ENCODE peak calls at places on chromosomes 7 and 10, in five cellular contexts. J is SK-N-SH, M is astrocyte, W is HCT116, C is fibroblast of lung. U is an unnamed sample.
A peak's percentile ranks its signal among the peaks of the same experiment; 100 is the strongest.

GRCh38 chr7:47378728-47379395 is 203.0 kb downstream of the TNS3 start:
- DNase-seq in J (no peak), M (no peak), C (no peak), W (no peak), U (no peak)

GRCh38 chr10:129332476-129332875 is 134.6 kb upstream of the MGMT start:
- DNase-seq in J (peak; percentile 56), C (no peak), W (peak; percentile 6), M (no peak), U (no peak)

GRCh38 chr10:106557951-106558733 is 606.4 kb downstream of the SORCS1 start:
- DNase-seq in M (peak; percentile 61), J (no peak), C (peak; percentile 67), W (no peak), U (no peak)

GRCh38 chr10:42755028-42755451 is 27.6 kb upstream of the BMS1 start:
- DNase-seq in J (peak; percentile 65), C (no peak), M (no peak), W (no peak), U (no peak)

GRCh38 chr7:99505324-99505662 is 831 bp downstream of the ZKSCAN5 start:
- DNase-seq in J (no peak), W (no peak), C (no peak), M (no peak), U (no peak)

GRCh38 chr7:143172354-143172753 is 10.9 kb upstream of the TAS2R39 start:
- DNase-seq in M (no peak), W (no peak), C (no peak), J (no peak), U (no peak)

GRCh38 chr7:142939226-142939910 is at the start of gene LLCFC1:
- DNase-seq in W (peak; percentile 19), C (no peak), J (peak; percentile 33), M (no peak), U (no peak)

GRCh38 chr10:120221873-120222485 is 235.0 kb upstream of the PLPP4 start:
- DNase-seq in J (peak; percentile 46), C (peak; percentile 25), M (peak; percentile 10), W (peak; percentile 54), U (no peak)

GRCh38 chr10:46524471-46525176 is 31.8 kb downstream of the GPRIN2 start:
- DNase-seq in C (peak; percentile 76), J (peak; percentile 46), W (peak; percentile 21), M (peak; percentile 64), U (peak; percentile 62)

GRCh38 chr7:50556247-50556976 is 8.8 kb downstream of the DDC start:
- DNase-seq in W (no peak), C (no peak), M (no peak), J (no peak), U (no peak)

GRCh38 chr10:86815035-86815617 is 58.7 kb downstream of the BMPR1A start:
- DNase-seq in W (no peak), M (peak; percentile 56), J (no peak), C (peak; percentile 63), U (no peak)

GRCh38 chr10:88389456-88389855 is 193.7 kb downstream of the RNLS start:
- DNase-seq in W (no peak), M (no peak), J (no peak), C (peak; percentile 45), U (no peak)

DNA sequence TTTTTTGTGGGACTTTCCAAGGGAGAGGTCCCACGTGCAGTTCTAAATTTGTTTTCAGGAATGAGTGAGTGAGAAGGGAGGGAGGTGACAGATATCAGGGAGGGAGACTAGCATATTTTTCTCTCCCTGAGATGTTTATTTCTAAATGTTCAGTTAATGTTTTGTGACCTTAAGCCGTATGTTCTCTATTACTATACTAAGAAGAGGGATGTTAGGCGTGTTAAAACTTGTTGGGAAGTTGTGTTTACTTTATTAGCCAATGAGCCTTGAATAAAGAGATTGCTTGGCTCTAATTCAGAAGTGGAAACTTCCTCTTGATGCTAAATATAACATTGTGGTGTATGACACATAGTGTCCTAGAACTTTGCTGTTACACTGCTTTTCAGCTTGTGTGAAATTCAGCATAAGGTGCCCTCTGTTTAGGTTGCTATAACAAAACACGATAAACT is 37.3 kb downstream of the DNAH11 start:
- DNase-seq in M (peak; percentile 64), J (no peak), W (no peak), C (peak; percentile 68), U (no peak)
- H3K4me3 ChIP-seq in M (no peak overlapping the region), J (no peak overlapping the region), W (no peak overlapping the region), C (no peak overlapping the region), U (no peak overlapping the region)

GRCh38 chr7:36723951-36724664 is at the start of gene AOAH:
- DNase-seq in J (no peak), W (no peak), M (no peak), C (no peak), U (peak; percentile 66)
- H3K27ac ChIP-seq in J (no peak within 1 kb of the TSS), W (no peak within 1 kb of the TSS), M (no peak within 1 kb of the TSS), C (no peak within 1 kb of the TSS), U (no peak within 1 kb of the TSS)

GRCh38 chr10:21078410-21079329 is 181.6 kb upstream of the NEBL start:
- DNase-seq in W (peak; percentile 58), M (peak; percentile 23), J (peak; percentile 63), C (peak; percentile 50), U (peak; percentile 66)
- TF ChIP-seq CTCF in W (peak; percentile 64), M (peak; percentile 86), J (peak; percentile 87), C (peak; percentile 88), U (peak; percentile 60)

GRCh38 chr7:56092789-56093531 is at the start of gene PHKG1:
- DNase-seq in W (no peak), J (peak; percentile 74), C (peak; percentile 80), M (peak; percentile 72), U (no peak)
- H3K4me3 ChIP-seq in W (no peak within 1 kb of the TSS), J (no peak within 1 kb of the TSS), C (peak within 1 kb of the TSS; percentile 35), M (no peak within 1 kb of the TSS), U (peak within 1 kb of the TSS; percentile 37)

GRCh38 chr10:102629661-102630614 is 14.3 kb upstream of the TRIM8 start:
- DNase-seq in C (peak; percentile 95), J (no peak), M (peak; percentile 92), W (no peak), U (no peak)

GRCh38 chr10:102626026-102626686 is 18.1 kb upstream of the TRIM8 start:
- DNase-seq in C (no peak), M (no peak), W (no peak), J (no peak), U (no peak)

GRCh38 chr10:102628451-102628911 is 15.8 kb upstream of the TRIM8 start:
- DNase-seq in W (no peak), J (peak; percentile 89), M (no peak), C (peak; percentile 58), U (no peak)

GRCh38 chr10:102627141-102627445 is 17.2 kb upstream of the TRIM8 start:
- DNase-seq in C (no peak), W (no peak), M (no peak), J (no peak), U (no peak)

DNA sequence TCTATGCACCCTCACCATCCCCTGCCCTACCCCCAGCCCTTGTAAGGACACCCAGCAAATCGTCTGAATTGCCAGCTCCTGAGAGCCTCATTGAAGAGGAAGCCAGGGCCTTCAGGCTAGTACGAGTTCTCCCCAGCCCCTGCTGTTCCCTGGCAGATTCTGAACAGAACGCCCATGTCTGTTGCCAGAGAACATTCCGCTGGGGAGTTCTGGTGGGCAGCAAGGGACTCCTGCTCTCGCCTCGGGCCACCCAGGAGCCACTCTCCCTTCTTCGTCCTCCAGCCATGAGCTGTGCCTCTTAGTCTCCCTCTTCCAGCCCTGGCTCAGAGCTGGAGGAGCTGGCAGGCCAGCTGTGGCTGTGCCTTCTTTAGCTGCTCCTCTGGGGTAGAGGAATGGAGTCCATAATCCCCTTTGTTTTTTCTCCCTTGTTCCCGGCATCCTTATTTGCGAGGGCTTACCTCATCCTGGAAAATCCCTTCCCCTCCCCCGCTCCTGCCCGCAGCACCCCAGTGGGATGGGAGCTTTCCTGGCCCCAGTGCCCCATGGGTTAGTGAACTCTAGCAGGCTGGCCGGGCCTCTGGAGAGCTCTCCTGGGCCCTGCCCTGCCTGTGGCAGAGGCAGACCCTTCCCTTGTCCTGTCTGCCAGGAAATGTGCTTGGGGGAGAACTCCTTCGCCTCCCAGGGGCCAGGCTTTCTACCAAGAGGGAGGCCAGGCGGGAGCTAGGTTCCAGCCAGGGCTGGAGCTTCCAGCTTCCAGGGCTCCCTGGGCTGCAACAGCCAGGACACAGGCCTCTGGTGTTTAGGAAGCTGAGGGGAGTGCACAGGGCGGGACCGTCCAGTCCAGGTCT is 16.6 kb upstream of the TRIM8 start:
- DNase-seq in W (no peak), J (peak; percentile 71), M (peak; percentile 57), C (peak; percentile 72), U (no peak)
- H3K27ac ChIP-seq in W (peak overlapping the region; percentile 61), J (peak overlapping the region; percentile 99), M (peak overlapping the region; percentile 96), C (peak overlapping the region; percentile 83), U (peak overlapping the region; percentile 95)

GRCh38 chr10:80927419-80928078 is 389.8 kb downstream of the SH2D4B start:
- DNase-seq in M (no peak), W (no peak), J (no peak), C (no peak), U (no peak)

GRCh38 chr10:80921032-80921431 is 383.3 kb downstream of the SH2D4B start:
- DNase-seq in W (no peak), C (no peak), M (no peak), J (no peak), U (no peak)

GRCh38 chr10:80924063-80924952 is 386.6 kb downstream of the SH2D4B start:
- DNase-seq in C (peak; percentile 16), W (peak; percentile 21), J (peak; percentile 15), M (peak; percentile 5), U (no peak)
- TF ChIP-seq CTCF in C (peak; percentile 42), W (peak; percentile 49), J (peak; percentile 67), M (peak; percentile 66), U (peak; percentile 21)

U was measured in ascending aorta.